ENCODE peak calls at places on chromosomes 11 and 22, in five cellular contexts. U is colonic mucosa, E is sigmoid colon, M is fibroblast of lung, Z is left lung. G is an unnamed sample.

GRCh38 chr22:48938741-48939140 is 888.9 kb downstream of the BRD1 start:
- DNase-seq in U (peak), E (peak), M (no peak), Z (no peak), G (no peak)

GRCh38 chr22:39954584-39955055 is 5.6 kb upstream of the TMA7B start:
- DNase-seq in U (no peak), E (no peak), M (peak), Z (no peak), G (no peak)

GRCh38 chr11:91749231-91749630 is 475.4 kb upstream of the FAT3 start:
- DNase-seq in U (no peak), E (no peak), M (no peak), Z (no peak), G (no peak)

GRCh38 chr22:46854125-46854870 is 91.8 kb downstream of the TBC1D22A start:
- DNase-seq in U (no peak), E (peak), M (peak), Z (no peak), G (peak)

GRCh38 chr22:39593061-39593930 is 22.7 kb downstream of the CACNA1I start:
- DNase-seq in U (no peak), E (no peak), M (peak), Z (peak), G (no peak)

GRCh38 chr11:104765401-104765800 is 132.9 kb downstream of the CASP12 start:
- DNase-seq in U (no peak), E (no peak), M (peak), Z (no peak), G (no peak)

GRCh38 chr11:70587095-70587389 is 188.7 kb downstream of the CTTN start:
- DNase-seq in U (no peak), E (no peak), M (no peak), Z (peak), G (no peak)

GRCh38 chr22:47046411-47047065 is 284.1 kb downstream of the TBC1D22A start:
- DNase-seq in U (no peak), E (peak), M (no peak), Z (peak), G (no peak)

GRCh38 chr11:34621876-34622275 is 983 bp downstream of the EHF start:
- DNase-seq in U (no peak), E (no peak), M (no peak), Z (no peak), G (no peak)

GRCh38 chr22:40628354-40629042 is 8.0 kb downstream of the MRTFA start:
- DNase-seq in U (no peak), E (no peak), M (peak), Z (no peak), G (no peak)

GRCh38 chr11:109772846-109773400 is 320.3 kb upstream of the ZC3H12C start:
- DNase-seq in U (no peak), E (no peak), M (no peak), Z (no peak), G (no peak)

GRCh38 chr11:78595431-78596130 is 20.9 kb upstream of the NARS2 start:
- DNase-seq in U (no peak), E (no peak), M (peak), Z (no peak), G (no peak)

GRCh38 chr11:112770487-112770886 is 190.7 kb upstream of the NCAM1 start:
- DNase-seq in U (no peak), E (no peak), M (no peak), Z (no peak), G (no peak)

GRCh38 chr11:62505112-62505783 is 41.4 kb downstream of the AHNAK start:
- DNase-seq in U (peak), E (peak), M (no peak), Z (no peak), G (no peak)

GRCh38 chr11:84887055-84887629 is 740.0 kb downstream of the DLG2 start:
- DNase-seq in U (no peak), E (no peak), M (no peak), Z (no peak), G (no peak)

GRCh38 chr11:98630736-98631135 is 390.0 kb upstream of the CNTN5 start:
- DNase-seq in U (no peak), E (no peak), M (no peak), Z (no peak), G (no peak)

GRCh38 chr11:121936781-121937447 is 179.1 kb downstream of the BLID start:
- DNase-seq in U (no peak), E (no peak), M (peak), Z (no peak), G (no peak)

GRCh38 chr22:33923660-33924246 is 3.5 kb upstream of the LARGE1 start:
- DNase-seq in U (peak), E (peak), M (peak), Z (no peak), G (no peak)

GRCh38 chr11:6402561-6402981 is 12.3 kb downstream of the SMPD1 start:
- DNase-seq in U (peak), E (no peak), M (no peak), Z (no peak), G (no peak)

GRCh38 chr11:132211479-132211878 is 841.1 kb downstream of the NTM start:
- DNase-seq in U (no peak), E (no peak), M (no peak), Z (no peak), G (no peak)

GRCh38 chr22:29713156-29713715 is 6.6 kb upstream of the CABP7 start:
- DNase-seq in U (no peak), E (no peak), M (no peak), Z (no peak), G (no peak)

GRCh38 chr11:117271208-117271607 is 19.9 kb upstream of the BACE1-AS start:
- DNase-seq in U (no peak), E (no peak), M (no peak), Z (no peak), G (no peak)

GRCh38 chr22:26828311-26828710 is 170.9 kb downstream of the MIAT start:
- DNase-seq in U (no peak), E (no peak), M (no peak), Z (no peak), G (no peak)

GRCh38 chr22:40082184-40082583 is 87.4 kb downstream of the FAM83F start:
- DNase-seq in U (no peak), E (no peak), M (no peak), Z (no peak), G (no peak)

GRCh38 chr11:121023848-121024751 is at the start of gene TBCEL:
- DNase-seq in U (peak), E (peak), M (peak), Z (peak), G (peak)

GRCh38 chr11:132116516-132116915 is 746.1 kb downstream of the NTM start:
- DNase-seq in U (no peak), E (no peak), M (no peak), Z (no peak), G (no peak)

GRCh38 chr11:86571273-86571948 is 101.0 kb downstream of the ME3 start:
- DNase-seq in U (peak), E (no peak), M (no peak), Z (no peak), G (no peak)

GRCh38 chr22:39943941-39944624 is 16.1 kb upstream of the TMA7B start:
- DNase-seq in U (no peak), E (no peak), M (no peak), Z (no peak), G (no peak)

GRCh38 chr22:35914665-35915476 is 113.8 kb downstream of the RBFOX2 start:
- DNase-seq in U (peak), E (peak), M (peak), Z (no peak), G (peak)

DNA sequence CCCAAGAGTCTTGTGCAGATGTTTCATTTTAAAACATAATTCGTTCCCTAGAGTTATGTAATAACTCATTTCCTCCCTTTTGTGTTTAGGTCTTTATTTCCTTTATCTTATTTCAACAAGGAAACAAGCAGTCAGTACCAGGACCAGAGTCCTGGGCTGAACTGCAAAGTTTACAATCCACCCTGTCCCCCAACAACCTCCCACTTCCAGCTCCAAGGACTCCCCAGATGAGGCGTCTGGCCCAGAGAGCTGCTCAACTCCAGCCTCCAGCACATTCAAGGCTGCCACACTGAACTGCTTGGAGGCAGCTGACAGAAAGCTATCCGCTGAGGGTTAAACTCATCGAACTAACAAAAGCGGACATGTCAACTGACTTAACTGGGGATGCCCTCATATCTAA is 4.5 kb downstream of the POLDIP3 start:
- DNase-seq in U (no peak), E (no peak), M (peak), Z (peak), G (no peak)
- H3K27ac ChIP-seq in U (peak), E (peak), M (no peak), Z (peak), G (peak)

DNA sequence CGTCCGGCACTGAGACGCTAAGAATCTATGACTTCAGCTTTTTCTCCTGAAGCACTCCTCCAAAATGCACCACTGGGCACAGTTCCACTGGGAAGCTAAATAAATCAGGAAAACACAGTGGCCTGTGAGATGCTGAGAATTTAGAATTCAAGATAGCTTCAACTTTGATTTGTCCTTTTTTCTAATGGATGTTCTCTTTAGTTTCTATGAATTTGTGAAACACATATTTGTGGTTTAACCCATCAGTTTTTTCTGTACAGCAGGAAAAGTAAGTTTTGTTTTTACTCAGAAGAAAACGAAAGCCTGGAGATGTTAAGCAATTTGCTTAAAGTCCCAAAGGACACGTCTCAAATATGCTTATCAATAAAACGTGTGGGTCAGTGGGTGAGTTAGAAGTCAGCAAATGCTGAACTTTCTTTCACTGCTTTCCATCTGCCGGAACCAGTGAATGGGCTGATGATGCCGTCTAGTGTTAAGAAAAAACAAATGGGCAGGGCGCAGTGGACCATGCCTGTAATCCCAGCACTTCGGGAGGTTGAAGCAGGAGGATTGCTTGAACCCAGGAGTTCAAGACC is 40.7 kb upstream of the CLMP start:
- DNase-seq in U (no peak), E (peak), M (peak), Z (no peak), G (no peak)
- H3K4me3 ChIP-seq in U (no peak), E (no peak), M (peak), Z (no peak), G (no peak)

GRCh38 chr22:37120569-37121340 is 11.2 kb upstream of the TMPRSS6 start:
- DNase-seq in U (no peak), E (no peak), M (no peak), Z (no peak), G (no peak)

GRCh38 chr22:37122598-37123180 is 13.2 kb upstream of the TMPRSS6 start:
- DNase-seq in U (no peak), E (no peak), M (no peak), Z (no peak), G (no peak)

GRCh38 chr22:37123649-37124048 is 14.1 kb upstream of the TMPRSS6 start:
- DNase-seq in U (no peak), E (no peak), M (no peak), Z (no peak), G (no peak)

GRCh38 chr22:37119872-37120271 is 10.4 kb upstream of the TMPRSS6 start:
- DNase-seq in U (no peak), E (no peak), M (no peak), Z (no peak), G (no peak)

DNA sequence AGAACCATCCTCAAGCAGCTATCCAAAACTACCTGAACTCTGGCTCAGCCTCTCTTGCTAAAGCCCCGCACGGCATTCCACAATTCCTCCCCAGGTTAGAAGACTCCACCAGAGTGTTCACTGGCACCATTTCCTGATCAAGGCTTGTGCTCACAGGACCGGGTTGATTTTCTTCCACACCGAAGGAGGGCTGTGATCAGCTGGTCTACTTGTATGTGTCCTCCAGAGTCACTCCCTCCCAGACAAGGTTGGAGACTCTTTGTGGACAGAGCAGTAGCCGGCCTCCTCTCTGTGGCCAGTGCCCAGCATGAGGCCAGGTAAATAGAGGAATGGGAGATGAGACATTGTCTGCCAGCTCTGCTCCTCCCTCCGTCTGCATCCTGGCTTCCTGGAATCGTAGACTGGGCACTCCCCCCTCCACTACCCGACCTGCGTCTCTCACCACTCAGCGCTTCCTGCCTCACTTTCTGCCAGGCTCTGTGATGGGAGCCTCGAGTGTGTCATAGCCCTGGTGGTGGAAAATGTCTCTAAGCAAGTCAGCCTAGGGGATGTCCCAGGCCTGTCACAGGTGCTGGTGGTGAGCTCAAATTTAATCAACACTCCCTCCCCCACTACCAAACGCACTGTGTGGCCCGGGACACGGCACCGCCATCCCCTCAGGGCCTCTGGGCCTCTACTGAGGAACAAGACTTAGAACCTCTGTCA is 12.5 kb upstream of the TMPRSS6 start:
- DNase-seq in U (peak), E (no peak), M (no peak), Z (no peak), G (no peak)
- TF ChIP-seq CTCF in U (no peak), E (no peak), M (no peak), Z (no peak), G (no peak)

DNA sequence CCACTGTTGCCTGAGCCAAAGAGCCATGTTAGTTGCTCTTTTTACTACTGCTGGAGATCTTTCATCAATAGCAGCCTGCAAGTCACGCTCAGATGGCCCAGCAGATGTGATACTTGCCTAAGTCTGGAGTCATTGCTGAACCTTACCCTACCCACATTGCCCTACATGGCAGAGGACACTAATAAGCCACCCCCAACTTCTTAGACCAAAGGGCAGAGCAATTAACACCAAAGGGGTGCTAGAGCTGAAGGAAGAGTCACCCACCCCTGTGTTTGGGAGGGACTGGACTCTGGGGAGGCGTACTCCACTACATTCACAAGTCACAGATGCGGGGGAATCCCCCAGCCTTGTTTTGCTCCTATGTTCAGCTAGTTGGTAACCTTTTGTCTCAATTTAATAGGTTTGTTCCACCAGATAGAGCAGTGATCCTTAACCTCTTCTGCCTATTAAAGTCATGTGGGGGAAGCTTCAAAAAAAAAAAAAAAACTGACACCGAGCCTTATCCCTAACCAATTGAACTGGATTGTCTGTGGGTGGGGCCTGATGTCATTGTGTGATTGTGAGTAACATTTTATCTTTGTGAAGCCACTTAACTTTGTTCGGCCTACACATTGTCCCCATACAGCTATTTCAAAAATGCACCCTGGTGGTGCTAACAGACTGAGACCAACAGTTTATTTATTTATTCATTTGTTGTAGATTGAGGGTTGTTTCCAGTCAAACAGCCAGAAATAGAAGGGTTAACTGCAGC is 13.1 kb downstream of the ADM start:
- DNase-seq in U (no peak), E (no peak), M (no peak), Z (no peak), G (no peak)
- H3K27ac ChIP-seq in U (no peak), E (peak), M (no peak), Z (no peak), G (no peak)

GRCh38 chr11:118570787-118571186 is 1.4 kb upstream of the ARCN1 start:
- DNase-seq in U (no peak), E (no peak), M (no peak), Z (no peak), G (no peak)

GRCh38 chr11:118569670-118570069 is 2.5 kb upstream of the ARCN1 start:
- DNase-seq in U (no peak), E (no peak), M (no peak), Z (no peak), G (no peak)

GRCh38 chr11:118560806-118561205 is 4.9 kb downstream of the IFT46 start:
- DNase-seq in U (no peak), E (no peak), M (no peak), Z (no peak), G (no peak)

GRCh38 chr11:118565062-118565461 is 669 bp downstream of the IFT46 start:
- DNase-seq in U (peak), E (no peak), M (peak), Z (no peak), G (no peak)
- H3K4me3 ChIP-seq in U (no peak), E (peak), M (peak), Z (peak), G (no peak)

DNA sequence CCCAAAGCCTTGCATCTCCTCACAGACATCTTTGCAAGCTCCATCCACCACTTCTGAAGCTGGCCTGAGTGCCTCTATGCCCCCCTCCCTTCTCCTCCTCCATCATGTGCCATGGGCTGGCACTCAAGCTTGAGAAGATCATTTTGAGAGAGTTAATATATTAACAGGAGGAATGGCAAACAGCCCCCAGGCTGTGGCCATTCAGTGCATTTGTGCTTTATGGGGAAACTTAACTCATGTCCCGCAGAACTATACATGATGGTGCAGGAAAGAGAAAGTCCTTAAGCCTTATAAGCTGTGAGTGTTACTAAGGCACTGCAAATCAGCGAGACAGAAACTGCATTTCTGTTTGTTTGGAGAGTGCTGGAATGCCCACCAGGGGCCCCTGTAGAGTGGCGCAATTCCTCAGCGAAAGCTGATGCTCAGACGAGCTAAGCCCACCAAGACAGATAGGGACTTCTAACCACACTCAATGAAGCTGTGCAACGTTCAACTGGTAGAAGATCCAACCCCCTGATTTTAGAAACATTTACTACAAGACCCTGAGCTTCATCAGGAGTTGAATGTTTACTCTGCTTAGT is 26.8 kb upstream of the PHLDA2 start:
- DNase-seq in U (no peak), E (no peak), M (no peak), Z (no peak), G (no peak)
- TF ChIP-seq CTCF in U (no peak), E (no peak), M (no peak), Z (no peak), G (no peak)

GRCh38 chr11:65485820-65486219 is 13.0 kb upstream of the MALAT1 start:
- DNase-seq in U (peak), E (peak), M (no peak), Z (no peak), G (no peak)
- H3K27ac ChIP-seq in U (peak), E (peak), M (peak), Z (peak), G (no peak)

G was measured in pancreas.